ENCODE peak calls at places on chromosomes 3 and 15, in eight cellular contexts. A is HCT116, E is K562, X is HepG2, Q is transverse colon, Y is prostate gland, D is stomach, J is endothelial cell of umbilical vein. R is an unnamed sample.

GRCh38 chr3:59482684-59483083 is 432.9 kb upstream of the CFAP20DC start:
- DNase-seq in Q (no peak), E (no peak), X (no peak), Y (no peak), J (no peak), D (no peak), A (no peak), R (no peak)

GRCh38 chr15:67186226-67186649 is 68.2 kb downstream of the AAGAB start:
- DNase-seq in J (no peak), D (no peak), Q (no peak), E (no peak), X (no peak), A (no peak), Y (peak; percentile 72), R (no peak)

GRCh38 chr3:196563721-196564225 is 4.6 kb downstream of the WDR53 start:
- DNase-seq in E (peak; percentile 57), Y (no peak), X (no peak), J (peak; percentile 66), Q (no peak), D (no peak), A (peak; percentile 47), R (no peak)

GRCh38 chr15:46312133-46312740 is 677.4 kb downstream of the SQOR start:
- DNase-seq in Q (peak; percentile 84), A (peak; percentile 8), X (peak; percentile 51), Y (peak; percentile 61), J (peak; percentile 71), E (peak; percentile 56), D (peak; percentile 81), R (no peak)

GRCh38 chr3:195208183-195208582 is 62.8 kb downstream of the XXYLT1 start:
- DNase-seq in X (no peak), D (no peak), Q (peak; percentile 44), J (no peak), A (no peak), Y (no peak), E (no peak), R (no peak)

GRCh38 chr3:189841474-189842205 is 210.5 kb downstream of the TP63 start:
- DNase-seq in A (no peak), X (no peak), D (no peak), Y (no peak), J (no peak), E (no peak), Q (no peak), R (no peak)

GRCh38 chr3:4698125-4698821 is 205.1 kb downstream of the ITPR1 start:
- DNase-seq in Y (no peak), X (no peak), E (no peak), D (no peak), J (no peak), A (no peak), Q (no peak), R (no peak)

GRCh38 chr15:70582143-70582945 is 181.0 kb downstream of the UACA start:
- DNase-seq in Y (no peak), X (no peak), D (no peak), Q (no peak), J (no peak), A (no peak), E (no peak), R (no peak)

GRCh38 chr3:23740517-23741402 is 65.0 kb upstream of the UBE2E1 start:
- DNase-seq in Y (no peak), J (peak; percentile 93), E (peak; percentile 31), A (peak; percentile 96), D (peak; percentile 55), X (no peak), Q (peak; percentile 68), R (no peak)

GRCh38 chr3:158165730-158166129 is 55.8 kb downstream of the RSRC1 start:
- DNase-seq in D (no peak), A (no peak), E (no peak), J (no peak), Q (no peak), X (no peak), Y (no peak), R (no peak)

GRCh38 chr15:48981941-48982340 is 18.2 kb upstream of the SHC4 start:
- DNase-seq in Y (no peak), X (no peak), E (no peak), D (no peak), A (no peak), J (no peak), Q (no peak), R (no peak)

GRCh38 chr3:180990494-180990893 is 958 bp upstream of the DNAJC19 start:
- DNase-seq in J (no peak), E (no peak), Q (no peak), A (no peak), Y (no peak), D (no peak), X (no peak), R (no peak)

GRCh38 chr3:82390868-82391267 is 629.4 kb upstream of the GBE1 start:
- DNase-seq in E (no peak), D (no peak), Y (no peak), Q (no peak), A (no peak), J (no peak), X (no peak), R (no peak)

GRCh38 chr15:65819563-65819960 is 27.5 kb upstream of the DENND4A start:
- DNase-seq in A (no peak), D (no peak), Q (no peak), J (peak; percentile 52), E (peak; percentile 87), Y (no peak), X (peak; percentile 45), R (no peak)

GRCh38 chr3:10988003-10988402 is 4.5 kb upstream of the SLC6A1 start:
- DNase-seq in E (no peak), D (no peak), Q (no peak), Y (no peak), X (peak; percentile 3), A (no peak), J (no peak), R (peak; percentile 22)

GRCh38 chr15:42155546-42156265 is 730 bp downstream of the PLA2G4F start:
- DNase-seq in A (no peak), D (peak; percentile 84), X (no peak), Y (peak; percentile 79), Q (peak; percentile 76), J (no peak), E (peak; percentile 24), R (peak; percentile 50)

GRCh38 chr15:74240002-74240568 is 4.0 kb downstream of the CCDC33 start:
- DNase-seq in X (peak; percentile 40), Q (peak; percentile 88), J (peak; percentile 92), D (peak; percentile 95), E (no peak), A (peak; percentile 88), Y (peak; percentile 86), R (peak; percentile 89)

GRCh38 chr3:175608351-175608750 is 749.2 kb downstream of the NAALADL2 start:
- DNase-seq in X (no peak), J (no peak), Q (no peak), Y (no peak), D (no peak), A (no peak), E (no peak), R (no peak)

GRCh38 chr3:32725721-32726120 is 40.7 kb downstream of the CNOT10 start:
- DNase-seq in D (no peak), J (no peak), X (no peak), Q (no peak), A (no peak), E (no peak), Y (no peak), R (no peak)

GRCh38 chr3:124993462-124993861 is 58.9 kb upstream of the MUC13 start:
- DNase-seq in X (no peak), Y (no peak), Q (no peak), A (no peak), E (peak; percentile 4), D (no peak), J (no peak), R (no peak)
- TF ChIP-seq POLR2AphosphoS5 in X (no peak), Y (no peak), Q (no peak), A (no peak), E (no peak), D (no peak), J (no peak), R (no peak)

DNA sequence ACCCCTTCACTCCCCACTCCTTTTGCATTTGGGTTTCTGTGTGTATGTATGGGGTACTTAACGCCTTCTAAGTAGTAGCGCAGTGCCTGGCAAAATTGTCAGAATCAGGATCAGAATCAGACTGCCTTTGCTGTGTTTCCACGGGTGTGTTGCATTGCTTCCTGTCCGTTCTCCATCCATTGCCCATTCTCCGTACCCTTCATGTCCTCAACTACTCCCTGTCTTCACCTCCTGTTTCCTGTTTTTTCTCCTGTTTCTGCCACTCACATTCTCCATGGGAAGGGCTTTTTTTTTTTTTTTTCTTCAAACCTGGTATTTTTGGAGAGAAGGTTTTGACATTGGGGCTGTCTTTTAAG is 112.9 kb downstream of the FNDC3B start:
- DNase-seq in A (no peak), D (no peak), Q (no peak), J (peak; percentile 73), Y (no peak), X (no peak), E (no peak), R (no peak)
- H3K4me1 ChIP-seq in A (peaks cover 51% of the 10 kb centered on the region), D (peaks cover 74% of the 10 kb centered on the region), Q (peaks cover 54% of the 10 kb centered on the region), J (peaks cover 97% of the 10 kb centered on the region), Y (peaks cover 15% of the 10 kb centered on the region), X (peaks cover 99% of the 10 kb centered on the region), E (peaks cover 9% of the 10 kb centered on the region), R (peaks cover 74% of the 10 kb centered on the region)

DNA sequence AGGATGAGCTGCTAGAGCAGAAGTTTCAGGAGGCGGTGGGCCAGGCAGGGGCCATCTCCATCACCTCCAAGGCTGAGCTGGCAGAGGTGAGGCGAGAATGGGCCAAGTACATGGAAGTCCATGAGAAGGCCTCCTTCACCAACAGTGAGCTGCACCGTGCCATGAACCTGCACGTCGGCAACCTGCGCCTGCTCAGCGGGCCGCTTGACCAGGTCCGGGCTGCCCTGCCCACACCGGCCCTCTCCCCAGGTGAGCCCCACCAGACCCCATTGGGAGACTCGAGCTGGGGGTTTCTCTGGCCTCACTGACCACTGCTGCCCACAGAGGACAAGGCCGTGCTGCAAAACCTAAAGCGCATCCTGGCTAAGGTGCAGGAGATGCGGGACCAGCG is 28.0 kb downstream of the PTPN23 start:
- DNase-seq in A (no peak), D (no peak), X (no peak), E (no peak), J (no peak), Y (no peak), Q (no peak), R (no peak)
- TF ChIP-seq POLR2A in A (no peak), D (no peak), X (no peak), E (no peak), J (no peak), Y (no peak), Q (no peak), R (no peak)

GRCh38 chr15:62444104-62445027 is 279.3 kb upstream of the C2CD4B start:
- DNase-seq in A (peak; percentile 10), J (no peak), Q (no peak), E (no peak), Y (no peak), D (no peak), X (no peak), R (no peak)
- TF ChIP-seq POLR2AphosphoS5 in A (no peak), J (no peak), Q (no peak), E (no peak), Y (no peak), D (no peak), X (no peak), R (no peak)

DNA sequence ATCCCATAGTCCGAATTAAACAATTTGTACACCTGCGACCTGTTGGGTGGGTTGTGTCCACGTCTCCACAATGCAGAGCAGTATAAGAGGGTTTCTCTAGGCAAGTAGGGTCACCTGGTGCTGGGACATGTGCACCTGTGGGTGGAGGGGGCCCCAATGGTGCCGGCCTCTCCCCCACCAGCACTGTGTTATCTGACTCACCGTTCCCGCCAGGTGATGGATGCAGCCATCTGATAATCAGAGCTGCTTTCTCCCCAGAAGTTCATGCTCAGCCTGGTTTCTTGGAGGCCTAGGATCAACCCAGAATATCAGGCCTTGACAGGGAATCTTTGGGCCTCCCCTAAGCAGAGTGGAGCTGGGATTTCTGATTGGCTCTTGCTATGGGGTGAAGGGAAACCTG is 86.0 kb downstream of the DNAJB8 start:
- DNase-seq in X (no peak), A (no peak), J (no peak), Y (no peak), D (no peak), E (peak; percentile 42), Q (no peak), R (no peak)
- H3K4me1 ChIP-seq in X (peaks cover 47% of the 10 kb centered on the region), A (peaks cover 23% of the 10 kb centered on the region), J (peaks cover 7% of the 10 kb centered on the region), Y (peaks cover 28% of the 10 kb centered on the region), D (peaks cover 62% of the 10 kb centered on the region), E (peaks cover 16% of the 10 kb centered on the region), Q (peaks cover 52% of the 10 kb centered on the region), R (no peaks in the 10 kb centered on the region)

R was measured in spleen.